ENCODE peak calls at places on chromosomes 2 and 18, in six cellular contexts. One of them, this sample, is unnamed.

GRCh38 chr2:174023591-174024523 is 58.7 kb upstream of the SP3 start:
- DNase-seq in OCI-LY7: no peak
- DNase-seq in fibroblast of lung: peak; percentile 98
- DNase-seq in upper lobe of right lung: peak; percentile 68
- DNase-seq in A549: no peak
- DNase-seq in endothelial cell of umbilical vein: no peak
- DNase-seq in this sample: peak; percentile 100

GRCh38 chr18:24964213-24964612 is 387.8 kb downstream of the ZNF521 start:
- DNase-seq in OCI-LY7: peak; percentile 84
- DNase-seq in fibroblast of lung: peak; percentile 43
- DNase-seq in upper lobe of right lung: no peak
- DNase-seq in A549: no peak
- DNase-seq in endothelial cell of umbilical vein: no peak
- DNase-seq in this sample: peak; percentile 4

GRCh38 chr2:64975232-64975791 is 13.9 kb upstream of the SLC1A4 start:
- DNase-seq in OCI-LY7: no peak
- DNase-seq in fibroblast of lung: peak; percentile 61
- DNase-seq in upper lobe of right lung: no peak
- DNase-seq in A549: peak; percentile 66
- DNase-seq in endothelial cell of umbilical vein: peak; percentile 27
- DNase-seq in this sample: peak; percentile 57

GRCh38 chr18:331231-331771 is 63.5 kb upstream of the THOC1 start:
- DNase-seq in OCI-LY7: no peak
- DNase-seq in fibroblast of lung: no peak
- DNase-seq in upper lobe of right lung: no peak
- DNase-seq in A549: no peak
- DNase-seq in endothelial cell of umbilical vein: no peak
- DNase-seq in this sample: peak; percentile 13

GRCh38 chr2:188892632-188893031 is 81.5 kb upstream of the COL3A1 start:
- DNase-seq in OCI-LY7: no peak
- DNase-seq in fibroblast of lung: peak; percentile 86
- DNase-seq in upper lobe of right lung: no peak
- DNase-seq in A549: no peak
- DNase-seq in endothelial cell of umbilical vein: no peak
- DNase-seq in this sample: no peak

GRCh38 chr2:78304678-78305077 is 720.8 kb upstream of the REG3G start:
- DNase-seq in OCI-LY7: no peak
- DNase-seq in fibroblast of lung: no peak
- DNase-seq in upper lobe of right lung: no peak
- DNase-seq in A549: no peak
- DNase-seq in endothelial cell of umbilical vein: no peak
- DNase-seq in this sample: no peak

GRCh38 chr2:34570266-34570872 is 971.3 kb upstream of the FAM98A start:
- DNase-seq in OCI-LY7: peak; percentile 5
- DNase-seq in fibroblast of lung: no peak
- DNase-seq in upper lobe of right lung: no peak
- DNase-seq in A549: no peak
- DNase-seq in endothelial cell of umbilical vein: no peak
- DNase-seq in this sample: peak; percentile 49

GRCh38 chr2:144747571-144747970 is 227.7 kb upstream of the ZEB2 start:
- DNase-seq in OCI-LY7: peak; percentile 33
- DNase-seq in fibroblast of lung: no peak
- DNase-seq in upper lobe of right lung: no peak
- DNase-seq in A549: no peak
- DNase-seq in endothelial cell of umbilical vein: no peak
- DNase-seq in this sample: no peak

GRCh38 chr2:64988420-64989125 is 626 bp upstream of the SLC1A4 start:
- DNase-seq in OCI-LY7: peak; percentile 66
- DNase-seq in fibroblast of lung: peak; percentile 85
- DNase-seq in upper lobe of right lung: peak; percentile 78
- DNase-seq in A549: peak; percentile 90
- DNase-seq in endothelial cell of umbilical vein: peak; percentile 79
- DNase-seq in this sample: peak; percentile 83

GRCh38 chr2:32496657-32497056 is 131.2 kb upstream of the TTC27 start:
- DNase-seq in OCI-LY7: no peak
- DNase-seq in fibroblast of lung: no peak
- DNase-seq in upper lobe of right lung: no peak
- DNase-seq in A549: no peak
- DNase-seq in endothelial cell of umbilical vein: no peak
- DNase-seq in this sample: no peak

GRCh38 chr2:73283545-73284295 is 558 bp downstream of the FBXO41 start:
- DNase-seq in OCI-LY7: peak; percentile 50
- DNase-seq in fibroblast of lung: no peak
- DNase-seq in upper lobe of right lung: no peak
- DNase-seq in A549: no peak
- DNase-seq in endothelial cell of umbilical vein: no peak
- DNase-seq in this sample: no peak

GRCh38 chr2:108243566-108243965 is 3.8 kb downstream of the SULT1C3 start:
- DNase-seq in OCI-LY7: no peak
- DNase-seq in fibroblast of lung: peak; percentile 46
- DNase-seq in upper lobe of right lung: no peak
- DNase-seq in A549: no peak
- DNase-seq in endothelial cell of umbilical vein: no peak
- DNase-seq in this sample: peak; percentile 54

GRCh38 chr2:223860809-223861738 is 23.7 kb upstream of the AP1S3 start:
- DNase-seq in OCI-LY7: no peak
- DNase-seq in fibroblast of lung: peak; percentile 80
- DNase-seq in upper lobe of right lung: no peak
- DNase-seq in A549: peak; percentile 85
- DNase-seq in endothelial cell of umbilical vein: no peak
- DNase-seq in this sample: peak; percentile 94

GRCh38 chr2:174365583-174365982 is 29.9 kb upstream of the SCRN3 start:
- DNase-seq in OCI-LY7: no peak
- DNase-seq in fibroblast of lung: no peak
- DNase-seq in upper lobe of right lung: no peak
- DNase-seq in A549: no peak
- DNase-seq in endothelial cell of umbilical vein: no peak
- DNase-seq in this sample: no peak

GRCh38 chr18:79940814-79941472 is 10.5 kb downstream of the SLC66A2 start:
- DNase-seq in OCI-LY7: no peak
- DNase-seq in fibroblast of lung: no peak
- DNase-seq in upper lobe of right lung: peak; percentile 63
- DNase-seq in A549: no peak
- DNase-seq in endothelial cell of umbilical vein: no peak
- DNase-seq in this sample: no peak

GRCh38 chr2:120626566-120626965 is 109.1 kb upstream of the GLI2 start:
- DNase-seq in OCI-LY7: no peak
- DNase-seq in fibroblast of lung: no peak
- DNase-seq in upper lobe of right lung: peak; percentile 61
- DNase-seq in A549: no peak
- DNase-seq in endothelial cell of umbilical vein: no peak
- DNase-seq in this sample: no peak

GRCh38 chr18:71707400-71707799 is 836.7 kb downstream of the CBLN2 start:
- DNase-seq in OCI-LY7: no peak
- DNase-seq in fibroblast of lung: no peak
- DNase-seq in upper lobe of right lung: no peak
- DNase-seq in A549: no peak
- DNase-seq in endothelial cell of umbilical vein: no peak
- DNase-seq in this sample: no peak

GRCh38 chr18:11089931-11090715 is 59.2 kb downstream of the PIEZO2 start:
- DNase-seq in OCI-LY7: no peak
- DNase-seq in fibroblast of lung: no peak
- DNase-seq in upper lobe of right lung: no peak
- DNase-seq in A549: no peak
- DNase-seq in endothelial cell of umbilical vein: peak; percentile 42
- DNase-seq in this sample: no peak

GRCh38 chr2:221077241-221077640 is 494.9 kb downstream of the EPHA4 start:
- DNase-seq in OCI-LY7: no peak
- DNase-seq in fibroblast of lung: no peak
- DNase-seq in upper lobe of right lung: no peak
- DNase-seq in A549: no peak
- DNase-seq in endothelial cell of umbilical vein: no peak
- DNase-seq in this sample: no peak

GRCh38 chr2:213251618-213252017 is 32.6 kb upstream of the SPAG16 start:
- DNase-seq in OCI-LY7: peak; percentile 83
- DNase-seq in fibroblast of lung: peak; percentile 89
- DNase-seq in upper lobe of right lung: no peak
- DNase-seq in A549: peak; percentile 21
- DNase-seq in endothelial cell of umbilical vein: peak; percentile 70
- DNase-seq in this sample: peak; percentile 31

GRCh38 chr2:134408386-134408785 is 154.5 kb downstream of the MGAT5 start:
- DNase-seq in OCI-LY7: peak; percentile 55
- DNase-seq in fibroblast of lung: peak; percentile 33
- DNase-seq in upper lobe of right lung: no peak
- DNase-seq in A549: no peak
- DNase-seq in endothelial cell of umbilical vein: no peak
- DNase-seq in this sample: no peak

GRCh38 chr2:105738658-105739051 is 6.1 kb upstream of the NCK2 start:
- DNase-seq in OCI-LY7: peak; percentile 41
- DNase-seq in fibroblast of lung: no peak
- DNase-seq in upper lobe of right lung: no peak
- DNase-seq in A549: no peak
- DNase-seq in endothelial cell of umbilical vein: no peak
- DNase-seq in this sample: no peak

GRCh38 chr2:238155761-238156694 is 2.7 kb upstream of the ERFE start:
- DNase-seq in OCI-LY7: no peak
- DNase-seq in fibroblast of lung: peak; percentile 12
- DNase-seq in upper lobe of right lung: no peak
- DNase-seq in A549: no peak
- DNase-seq in endothelial cell of umbilical vein: no peak
- DNase-seq in this sample: no peak

GRCh38 chr2:120509991-120510735 is 164.2 kb downstream of the INHBB start:
- DNase-seq in OCI-LY7: no peak
- DNase-seq in fibroblast of lung: no peak
- DNase-seq in upper lobe of right lung: no peak
- DNase-seq in A549: no peak
- DNase-seq in endothelial cell of umbilical vein: peak; percentile 21
- DNase-seq in this sample: no peak

GRCh38 chr2:203683932-203684556 is 22.4 kb upstream of the CD28 start:
- DNase-seq in OCI-LY7: no peak
- DNase-seq in fibroblast of lung: peak; percentile 69
- DNase-seq in upper lobe of right lung: no peak
- DNase-seq in A549: peak; percentile 8
- DNase-seq in endothelial cell of umbilical vein: peak; percentile 90
- DNase-seq in this sample: peak; percentile 99

GRCh38 chr2:169011698-169012097 is 19.4 kb downstream of the ABCB11 start:
- DNase-seq in OCI-LY7: no peak
- DNase-seq in fibroblast of lung: no peak
- DNase-seq in upper lobe of right lung: no peak
- DNase-seq in A549: no peak
- DNase-seq in endothelial cell of umbilical vein: no peak
- DNase-seq in this sample: no peak

GRCh38 chr2:26002617-26003310 is 20.5 kb upstream of the KIF3C start:
- DNase-seq in OCI-LY7: no peak
- DNase-seq in fibroblast of lung: no peak
- DNase-seq in upper lobe of right lung: no peak
- DNase-seq in A549: no peak
- DNase-seq in endothelial cell of umbilical vein: no peak
- DNase-seq in this sample: no peak

GRCh38 chr18:70491734-70492348 is 203.0 kb downstream of the SOCS6 start:
- DNase-seq in OCI-LY7: peak; percentile 24
- DNase-seq in fibroblast of lung: peak; percentile 35
- DNase-seq in upper lobe of right lung: no peak
- DNase-seq in A549: peak; percentile 28
- DNase-seq in endothelial cell of umbilical vein: peak; percentile 47
- DNase-seq in this sample: peak; percentile 41

GRCh38 chr2:59390581-59390980 is 1149.5 kb upstream of the FANCL start:
- DNase-seq in OCI-LY7: no peak
- DNase-seq in fibroblast of lung: no peak
- DNase-seq in upper lobe of right lung: no peak
- DNase-seq in A549: no peak
- DNase-seq in endothelial cell of umbilical vein: no peak
- DNase-seq in this sample: no peak

GRCh38 chr2:223222397-223222796 is 170.4 kb downstream of the KCNE4 start:
- DNase-seq in OCI-LY7: no peak
- DNase-seq in fibroblast of lung: no peak
- DNase-seq in upper lobe of right lung: no peak
- DNase-seq in A549: peak; percentile 15
- DNase-seq in endothelial cell of umbilical vein: peak; percentile 88
- DNase-seq in this sample: peak; percentile 85

GRCh38 chr2:529425-529824 is 147.8 kb downstream of the TMEM18 start:
- DNase-seq in OCI-LY7: peak; percentile 26
- DNase-seq in fibroblast of lung: peak; percentile 36
- DNase-seq in upper lobe of right lung: no peak
- DNase-seq in A549: no peak
- DNase-seq in endothelial cell of umbilical vein: no peak
- DNase-seq in this sample: no peak
- TF ChIP-seq CTCF in OCI-LY7: peak; percentile 70
- TF ChIP-seq CTCF in fibroblast of lung: peak; percentile 15
- TF ChIP-seq CTCF in upper lobe of right lung: peak; percentile 20
- TF ChIP-seq CTCF in A549: no peak
- TF ChIP-seq CTCF in endothelial cell of umbilical vein: no peak
- TF ChIP-seq CTCF in this sample: no peak

GRCh38 chr2:196329959-196330358 is 158.6 kb upstream of the STK17B start:
- DNase-seq in OCI-LY7: no peak
- DNase-seq in fibroblast of lung: no peak
- DNase-seq in upper lobe of right lung: no peak
- DNase-seq in A549: no peak
- DNase-seq in endothelial cell of umbilical vein: no peak
- DNase-seq in this sample: no peak

GRCh38 chr2:196331816-196332215 is 160.4 kb upstream of the STK17B start:
- DNase-seq in OCI-LY7: no peak
- DNase-seq in fibroblast of lung: peak; percentile 62
- DNase-seq in upper lobe of right lung: no peak
- DNase-seq in A549: no peak
- DNase-seq in endothelial cell of umbilical vein: peak; percentile 85
- DNase-seq in this sample: no peak

GRCh38 chr2:196331143-196331542 is 159.8 kb upstream of the STK17B start:
- DNase-seq in OCI-LY7: no peak
- DNase-seq in fibroblast of lung: peak; percentile 76
- DNase-seq in upper lobe of right lung: no peak
- DNase-seq in A549: no peak
- DNase-seq in endothelial cell of umbilical vein: peak; percentile 84
- DNase-seq in this sample: peak; percentile 21

GRCh38 chr2:196328088-196328680 is 156.8 kb upstream of the STK17B start:
- DNase-seq in OCI-LY7: no peak
- DNase-seq in fibroblast of lung: no peak
- DNase-seq in upper lobe of right lung: no peak
- DNase-seq in A549: no peak
- DNase-seq in endothelial cell of umbilical vein: no peak
- DNase-seq in this sample: no peak

GRCh38 chr2:196330645-196331044 is 159.3 kb upstream of the STK17B start:
- DNase-seq in OCI-LY7: no peak
- DNase-seq in fibroblast of lung: no peak
- DNase-seq in upper lobe of right lung: no peak
- DNase-seq in A549: no peak
- DNase-seq in endothelial cell of umbilical vein: peak; percentile 32
- DNase-seq in this sample: no peak
- H3K27ac ChIP-seq in OCI-LY7: no peak overlapping the region
- H3K27ac ChIP-seq in fibroblast of lung: no peak overlapping the region
- H3K27ac ChIP-seq in upper lobe of right lung: no peak overlapping the region
- H3K27ac ChIP-seq in A549: peak overlapping the region; percentile 72
- H3K27ac ChIP-seq in endothelial cell of umbilical vein: peak overlapping the region; percentile 85
- H3K27ac ChIP-seq in this sample: no peak overlapping the region

DNA sequence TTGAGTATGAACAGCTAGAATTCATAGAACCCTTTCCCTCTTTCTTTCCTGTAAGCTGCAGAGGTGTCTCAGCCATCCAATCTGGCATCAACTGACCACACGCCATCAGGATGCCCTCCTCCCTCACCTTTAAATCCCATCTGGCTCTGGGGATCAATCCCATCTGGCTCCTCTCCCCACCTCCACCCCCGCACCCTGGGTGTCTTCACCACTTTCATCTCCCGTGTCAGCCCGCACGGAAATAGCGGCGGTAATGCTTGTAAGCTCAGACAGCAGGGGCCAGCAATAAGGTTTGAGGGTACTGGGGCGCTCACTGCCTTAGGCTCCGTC is 508 bp upstream of the TUBA4B start:
- DNase-seq in OCI-LY7: no peak
- DNase-seq in fibroblast of lung: no peak
- DNase-seq in upper lobe of right lung: no peak
- DNase-seq in A549: peak; percentile 7
- DNase-seq in endothelial cell of umbilical vein: no peak
- DNase-seq in this sample: no peak
- H3K4me1 ChIP-seq in OCI-LY7: peaks cover 62% of the 10 kb centered on the region
- H3K4me1 ChIP-seq in fibroblast of lung: peaks cover 23% of the 10 kb centered on the region
- H3K4me1 ChIP-seq in upper lobe of right lung: peaks cover 48% of the 10 kb centered on the region
- H3K4me1 ChIP-seq in A549: peaks cover 52% of the 10 kb centered on the region
- H3K4me1 ChIP-seq in endothelial cell of umbilical vein: peaks cover 39% of the 10 kb centered on the region
- H3K4me1 ChIP-seq in this sample: peaks cover 61% of the 10 kb centered on the region

GRCh38 chr2:62856228-62857040 is 150.9 kb downstream of the EHBP1 start:
- DNase-seq in OCI-LY7: no peak
- DNase-seq in fibroblast of lung: no peak
- DNase-seq in upper lobe of right lung: no peak
- DNase-seq in A549: no peak
- DNase-seq in endothelial cell of umbilical vein: no peak
- DNase-seq in this sample: no peak
- TF ChIP-seq CTCF in OCI-LY7: no peak
- TF ChIP-seq CTCF in fibroblast of lung: no peak
- TF ChIP-seq CTCF in upper lobe of right lung: no peak
- TF ChIP-seq CTCF in A549: no peak
- TF ChIP-seq CTCF in endothelial cell of umbilical vein: no peak
- TF ChIP-seq CTCF in this sample: no peak

This sample was measured in mammary epithelial cell.